ENCODE peak calls at places on chromosomes 13 and 19, in four cellular contexts. C is effector memory CD4-positive, alpha-beta T cell; Q is HuH-7.5; N is activated CD4-positive, alpha-beta memory T cell treated with anti-CD3 and anti-CD28 coated beads for 36 hours. R is an unnamed sample.

GRCh38 chr13:104024416-104025170 is 958.4 kb upstream of the SLC10A2 start:
- DNase-seq in C (no peak), Q (no peak), N (no peak), R (no peak)

GRCh38 chr19:53782698-53783097 is 41.4 kb downstream of the NLRP12 start:
- DNase-seq in C (no peak), Q (no peak), N (no peak), R (no peak)

GRCh38 chr19:3012522-3013260 is 16.4 kb downstream of the TLE2 start:
- DNase-seq in C (no peak), Q (no peak), N (no peak), R (no peak)

GRCh38 chr13:66528139-66528538 is 702.0 kb downstream of the PCDH9 start:
- DNase-seq in C (no peak), Q (no peak), N (no peak), R (no peak)

GRCh38 chr19:7851623-7852500 is 21.8 kb downstream of the EVI5L start:
- DNase-seq in C (no peak), Q (no peak), N (no peak), R (no peak)

GRCh38 chr19:34431681-34432402 is 3.7 kb downstream of the UBA2 start:
- DNase-seq in C (no peak), Q (no peak), N (no peak), R (no peak)

GRCh38 chr19:42246143-42246868 is 3.9 kb upstream of the GSK3A start:
- DNase-seq in C (no peak), Q (no peak), N (no peak), R (peak; percentile 56)

GRCh38 chr13:41543664-41544300 is 86.4 kb downstream of the RGCC start:
- DNase-seq in C (no peak), Q (no peak), N (no peak), R (no peak)

GRCh38 chr13:98509271-98510155 is 67.4 kb downstream of the STK24 start:
- DNase-seq in C (peak; percentile 25), Q (no peak), N (peak; percentile 78), R (peak; percentile 69)

GRCh38 chr19:31427857-31428256 is 78.6 kb upstream of the TSHZ3 start:
- DNase-seq in C (no peak), Q (no peak), N (no peak), R (no peak)

GRCh38 chr19:7533281-7533819 is 2.2 kb upstream of the PNPLA6 start:
- DNase-seq in C (no peak), Q (no peak), N (no peak), R (no peak)

GRCh38 chr19:47609885-47610545 is 1.1 kb downstream of the BICRA start:
- DNase-seq in C (peak; percentile 32), Q (peak; percentile 56), N (peak; percentile 67), R (peak; percentile 69)

GRCh38 chr19:52722062-52723005 is 12.5 kb downstream of the ZNF611 start:
- DNase-seq in C (no peak), Q (no peak), N (no peak), R (no peak)

GRCh38 chr19:11767633-11768133 is 883 bp downstream of the ZNF441 start:
- DNase-seq in C (no peak), Q (peak; percentile 25), N (peak; percentile 52), R (peak; percentile 43)

GRCh38 chr19:11227201-11227886 is 12.1 kb upstream of the ANGPTL8 start:
- DNase-seq in C (no peak), Q (no peak), N (peak; percentile 30), R (no peak)

GRCh38 chr19:2711175-2711936 is 8.9 kb upstream of the GNG7 start:
- DNase-seq in C (no peak), Q (no peak), N (no peak), R (no peak)

GRCh38 chr19:55113570-55114039 is 3.8 kb downstream of the PPP1R12C start:
- DNase-seq in C (no peak), Q (peak; percentile 35), N (no peak), R (no peak)

GRCh38 chr13:46232281-46232680 is 20.6 kb downstream of the LRRC63 start:
- DNase-seq in C (no peak), Q (no peak), N (no peak), R (no peak)

GRCh38 chr19:3350014-3350663 is 16.2 kb upstream of the NFIC start:
- DNase-seq in C (no peak), Q (no peak), N (no peak), R (no peak)

GRCh38 chr13:113605461-113605860 is 20.9 kb downstream of the TFDP1 start:
- DNase-seq in C (no peak), Q (no peak), N (no peak), R (no peak)

GRCh38 chr19:39917561-39918182 is 16.8 kb downstream of the FCGBP start:
- DNase-seq in C (no peak), Q (peak; percentile 2), N (no peak), R (no peak)

GRCh38 chr13:71786815-71787214 is 80.2 kb downstream of the DACH1 start:
- DNase-seq in C (no peak), Q (no peak), N (no peak), R (no peak)

GRCh38 chr19:37981785-37982475 is 74.9 kb downstream of the SIPA1L3 start:
- DNase-seq in C (no peak), Q (no peak), N (no peak), R (no peak)

GRCh38 chr13:44770951-44771350 is 194.8 kb upstream of the TSC22D1 start:
- DNase-seq in C (no peak), Q (no peak), N (no peak), R (no peak)

GRCh38 chr19:10111405-10111811 is at the start of gene P2RY11:
- DNase-seq in C (no peak), Q (no peak), N (peak; percentile 86), R (peak; percentile 26)

GRCh38 chr13:40928980-40929379 is 90.1 kb downstream of the ELF1 start:
- DNase-seq in C (no peak), Q (no peak), N (no peak), R (no peak)

GRCh38 chr13:91313103-91313502 is 34.4 kb upstream of the MIR17HG start:
- DNase-seq in C (no peak), Q (no peak), N (peak; percentile 14), R (peak; percentile 40)

GRCh38 chr19:3466630-3467029 is 13.7 kb downstream of the SMIM24 start:
- DNase-seq in C (no peak), Q (no peak), N (no peak), R (no peak)

GRCh38 chr13:21478881-21479808 is 20.0 kb upstream of the ZDHHC20 start:
- DNase-seq in C (peak; percentile 45), Q (no peak), N (peak; percentile 17), R (peak; percentile 71)

GRCh38 chr19:55626350-55626749 is 2.0 kb upstream of the ZNF784 start:
- DNase-seq in C (peak; percentile 60), Q (no peak), N (peak; percentile 76), R (peak; percentile 79)

GRCh38 chr13:96020155-96020575 is 33.0 kb downstream of the UGGT2 start:
- DNase-seq in C (no peak), Q (peak; percentile 21), N (no peak), R (peak; percentile 25)

GRCh38 chr13:83531022-83531421 is 351.3 kb downstream of the SLITRK1 start:
- DNase-seq in C (no peak), Q (no peak), N (no peak), R (no peak)

GRCh38 chr19:7910321-7911161 is 4.1 kb upstream of the TGFBR3L start:
- DNase-seq in C (no peak), Q (no peak), N (no peak), R (no peak)

GRCh38 chr19:15264061-15264932 is 32.0 kb upstream of the EPHX3 start:
- DNase-seq in C (peak; percentile 55), Q (peak; percentile 86), N (peak; percentile 80), R (peak; percentile 82)

GRCh38 chr19:2302319-2303208 is 5.4 kb downstream of the LINGO3 start:
- DNase-seq in C (no peak), Q (no peak), N (no peak), R (no peak)

GRCh38 chr13:20699715-20700114 is 3.8 kb upstream of the IL17D start:
- DNase-seq in C (no peak), Q (no peak), N (no peak), R (no peak)

GRCh38 chr19:3075605-3076431 is 13.5 kb upstream of the TLE5 start:
- DNase-seq in C (peak; percentile 61), Q (peak; percentile 67), N (peak; percentile 85), R (peak; percentile 80)

GRCh38 chr19:35476149-35476548 is 14.1 kb downstream of the KRTDAP start:
- DNase-seq in C (no peak), Q (no peak), N (peak; percentile 40), R (peak; percentile 47)

R was measured in activated naive CD4-positive, alpha-beta T cell treated with anti-CD3 and anti-CD28 coated beads for 36 hours.